ENCODE peak calls at places on chromosomes 4 and X, in six cellular contexts. Y is cortex of kidney; U is stimulated activated naive B cell treated with anti-CD40 and anti-IgM and Interleukin-4, amounts not matched to agents 10 μg/mL and 1 μg/mL and 100 μg/mL, for 72 hours; H is fibroblast of lung; Q is naive B cell; Z is iris pigment epithelial cell. S is an unnamed sample.
A peak's percentile ranks its signal among the peaks of the same experiment; 100 is the strongest.

GRCh38 chr4:141275834-141276233 is 55.1 kb downstream of the ZNF330 start:
- DNase-seq in H (peak; percentile 54), Q (no peak), Z (peak; percentile 63), U (no peak), Y (no peak), S (no peak)

GRCh38 chrX:124328765-124329164 is 3.7 kb upstream of the TEX13D start:
- DNase-seq in Y (no peak), H (no peak), Z (no peak), U (no peak), Q (no peak), S (peak; percentile 61)

GRCh38 chrX:30570505-30570904 is 7.1 kb downstream of the TASL start:
- DNase-seq in Y (no peak), H (peak; percentile 33), Z (peak; percentile 27), U (no peak), Q (peak; percentile 33), S (no peak)

GRCh38 chr4:73726000-73726399 is 14.4 kb upstream of the CXCL8 start:
- DNase-seq in U (no peak), H (peak; percentile 87), Z (peak; percentile 92), Y (no peak), Q (no peak), S (peak; percentile 49)

GRCh38 chr4:73718375-73719373 is 21.7 kb upstream of the CXCL8 start:
- DNase-seq in H (no peak), Q (no peak), U (no peak), Z (peak; percentile 53), Y (no peak), S (no peak)

GRCh38 chrX:49186125-49187027 is at the start of gene PRICKLE3:
- DNase-seq in Q (peak; percentile 78), Y (no peak), H (peak; percentile 57), U (peak; percentile 75), Z (peak; percentile 47), S (peak; percentile 82)

GRCh38 chrX:11908371-11908770 is 150.3 kb downstream of the MSL3 start:
- DNase-seq in Z (peak; percentile 27), U (peak; percentile 1), H (peak; percentile 24), Q (peak; percentile 12), Y (no peak), S (no peak)

GRCh38 chr4:13944095-13944501 is 316.6 kb upstream of the BOD1L1 start:
- DNase-seq in H (no peak), U (no peak), Q (no peak), Z (no peak), Y (no peak), S (peak; percentile 61)

GRCh38 chr4:84502955-84503373 is 3.9 kb upstream of the NKX6-1 start:
- DNase-seq in Y (no peak), U (no peak), Z (no peak), Q (no peak), H (no peak), S (no peak)

GRCh38 chr4:124710253-124710849 is 2.2 kb downstream of the ANKRD50 start:
- DNase-seq in Z (peak; percentile 34), U (no peak), H (no peak), Y (no peak), Q (no peak), S (no peak)

GRCh38 chr4:53113433-53114215 is 251.5 kb downstream of the RASL11B start:
- DNase-seq in U (no peak), Y (no peak), Z (no peak), H (no peak), Q (no peak), S (no peak)

GRCh38 chrX:78650906-78651437 is 8.2 kb downstream of the RTL3 start:
- DNase-seq in Z (peak; percentile 83), U (no peak), H (peak; percentile 67), Q (no peak), Y (no peak), S (no peak)

GRCh38 chr4:112813790-112814189 is 176.8 kb downstream of the LARP7 start:
- DNase-seq in Q (no peak), Y (no peak), Z (peak; percentile 74), U (peak; percentile 1), H (peak; percentile 69), S (no peak)

GRCh38 chrX:150258463-150259430 is 104.4 kb upstream of the MAMLD1 start:
- DNase-seq in H (peak; percentile 5), Z (no peak), U (no peak), Q (no peak), Y (no peak), S (peak; percentile 36)

GRCh38 chr4:153294631-153295030 is 49.9 kb upstream of the MND1 start:
- DNase-seq in U (no peak), Z (no peak), Y (no peak), Q (no peak), H (no peak), S (no peak)

GRCh38 chr4:107094332-107094731 is 58.2 kb upstream of the DKK2 start:
- DNase-seq in H (peak; percentile 43), Z (peak; percentile 76), Q (no peak), U (no peak), Y (no peak), S (no peak)

GRCh38 chr4:176837176-176837915 is 44.6 kb upstream of the VEGFC start:
- DNase-seq in Z (no peak), U (no peak), Y (no peak), Q (no peak), H (no peak), S (no peak)

GRCh38 chr4:147498031-147498700 is 17.3 kb downstream of the EDNRA start:
- DNase-seq in Z (peak; percentile 95), Q (no peak), H (peak; percentile 95), Y (no peak), U (no peak), S (no peak)

GRCh38 chrX:41732260-41732659 is 8.3 kb downstream of the GPR82 start:
- DNase-seq in Y (no peak), Q (no peak), H (no peak), Z (no peak), U (no peak), S (no peak)

GRCh38 chrX:2894885-2895292 is 34.2 kb downstream of the ARSD start:
- DNase-seq in Y (no peak), Q (no peak), U (no peak), H (peak; percentile 59), Z (peak; percentile 62), S (no peak)

GRCh38 chr4:180665481-180665880 is 1577.7 kb upstream of the TENM3 start:
- DNase-seq in H (peak; percentile 2), Q (no peak), Y (no peak), U (no peak), Z (no peak), S (no peak)

GRCh38 chrX:97527725-97528124 is 644.0 kb downstream of the RPA4 start:
- DNase-seq in Z (no peak), Y (no peak), Q (no peak), U (no peak), H (no peak), S (no peak)

GRCh38 chr4:91935217-91935616 is 368.5 kb upstream of the GRID2 start:
- DNase-seq in Y (no peak), U (no peak), Z (no peak), H (no peak), Q (no peak), S (no peak)

GRCh38 chr4:150402968-150403367 is 179.0 kb upstream of the MAB21L2 start:
- DNase-seq in H (peak; percentile 3), Q (peak; percentile 7), U (no peak), Z (peak; percentile 42), Y (no peak), S (no peak)

GRCh38 chr4:69718376-69719293 is 41.8 kb downstream of the SULT1B1 start:
- DNase-seq in U (no peak), Z (peak; percentile 65), H (peak; percentile 67), Y (no peak), Q (no peak), S (no peak)

GRCh38 chr4:186885289-186885688 is 161.6 kb upstream of the FAT1 start:
- DNase-seq in Q (no peak), U (no peak), Y (no peak), H (no peak), Z (no peak), S (no peak)

GRCh38 chr4:129264008-129264657 is 168.2 kb downstream of the C4orf33 start:
- DNase-seq in Z (no peak), U (no peak), H (no peak), Q (no peak), Y (no peak), S (no peak)

GRCh38 chrX:18886344-18887161 is 97.4 kb downstream of the PHKA2 start:
- DNase-seq in Q (peak; percentile 51), Y (no peak), H (peak; percentile 72), Z (peak; percentile 51), U (peak; percentile 54), S (peak; percentile 39)

GRCh38 chrX:107713205-107714195 is 62.1 kb downstream of the TSC22D3 start:
- DNase-seq in Y (no peak), Q (peak; percentile 49), Z (no peak), U (no peak), H (peak; percentile 34), S (no peak)

GRCh38 chr4:55635760-55636621 is at the start of gene NMU:
- DNase-seq in Y (no peak), Z (no peak), Q (peak; percentile 1), U (peak; percentile 39), H (no peak), S (peak; percentile 58)

GRCh38 chrX:22748093-22748999 is 251.4 kb upstream of the DDX53 start:
- DNase-seq in H (peak; percentile 59), U (peak; percentile 19), Z (peak; percentile 49), Q (peak; percentile 39), Y (no peak), S (peak; percentile 16)

GRCh38 chr4:147482281-147482680 is 1.4 kb downstream of the EDNRA start:
- DNase-seq in Z (peak; percentile 37), U (no peak), H (no peak), Q (no peak), Y (no peak), S (no peak)

GRCh38 chrX:31130457-31131215 is 58.8 kb upstream of the FTHL17 start:
- DNase-seq in Z (no peak), Y (no peak), Q (no peak), U (no peak), H (peak; percentile 40), S (no peak)

GRCh38 chr4:17323619-17324400 is 188.1 kb downstream of the QDPR start:
- DNase-seq in Z (no peak), H (peak; percentile 52), Q (no peak), U (no peak), Y (no peak), S (peak; percentile 63)